ENCODE peak calls at places on chromosomes 16 and 17, in nine cellular contexts. One of them, this sample, is unnamed.
A peak's percentile ranks its signal among the peaks of the same experiment; 100 is the strongest.

GRCh38 chr17:2792541-2793169 is 3.6 kb upstream of the RAP1GAP2 start:
- DNase-seq in GM12878: no peak
- DNase-seq in body of pancreas: no peak
- DNase-seq in breast epithelium: no peak
- DNase-seq in dorsolateral prefrontal cortex: no peak
- DNase-seq in lower lobe of right lung: no peak
- DNase-seq in BJ: no peak
- DNase-seq in uterus: no peak
- DNase-seq in CD8-positive, alpha-beta T cell: peak; percentile 80
- DNase-seq in this sample: no peak

GRCh38 chr17:52606098-52606497 is 447.6 kb upstream of the CA10 start:
- DNase-seq in breast epithelium: no peak
- DNase-seq in BJ: no peak
- DNase-seq in body of pancreas: no peak
- DNase-seq in dorsolateral prefrontal cortex: no peak
- DNase-seq in uterus: no peak
- DNase-seq in CD8-positive, alpha-beta T cell: no peak
- DNase-seq in GM12878: no peak
- DNase-seq in lower lobe of right lung: no peak
- DNase-seq in this sample: no peak

GRCh38 chr17:2222901-2223616 is 80.5 kb downstream of the SMG6 start:
- DNase-seq in BJ: no peak
- DNase-seq in CD8-positive, alpha-beta T cell: peak; percentile 68
- DNase-seq in uterus: peak; percentile 77
- DNase-seq in GM12878: peak; percentile 81
- DNase-seq in lower lobe of right lung: no peak
- DNase-seq in dorsolateral prefrontal cortex: no peak
- DNase-seq in breast epithelium: no peak
- DNase-seq in body of pancreas: peak; percentile 54
- DNase-seq in this sample: no peak

GRCh38 chr17:3655766-3656165 is 12.6 kb downstream of the TAX1BP3 start:
- DNase-seq in lower lobe of right lung: no peak
- DNase-seq in breast epithelium: no peak
- DNase-seq in BJ: no peak
- DNase-seq in uterus: no peak
- DNase-seq in CD8-positive, alpha-beta T cell: no peak
- DNase-seq in dorsolateral prefrontal cortex: no peak
- DNase-seq in body of pancreas: no peak
- DNase-seq in GM12878: no peak
- DNase-seq in this sample: no peak

GRCh38 chr17:81197409-81197795 is 25.4 kb downstream of the CEP131 start:
- DNase-seq in BJ: no peak
- DNase-seq in uterus: no peak
- DNase-seq in body of pancreas: no peak
- DNase-seq in breast epithelium: no peak
- DNase-seq in lower lobe of right lung: no peak
- DNase-seq in GM12878: no peak
- DNase-seq in dorsolateral prefrontal cortex: no peak
- DNase-seq in CD8-positive, alpha-beta T cell: no peak
- DNase-seq in this sample: no peak

GRCh38 chr17:49224997-49225337 is 5.6 kb downstream of the PHOSPHO1 start:
- DNase-seq in BJ: no peak
- DNase-seq in uterus: no peak
- DNase-seq in GM12878: no peak
- DNase-seq in CD8-positive, alpha-beta T cell: no peak
- DNase-seq in body of pancreas: no peak
- DNase-seq in breast epithelium: no peak
- DNase-seq in dorsolateral prefrontal cortex: no peak
- DNase-seq in lower lobe of right lung: no peak
- DNase-seq in this sample: no peak

GRCh38 chr17:81915331-81915730 is 2.6 kb downstream of the SIRT7 start:
- DNase-seq in CD8-positive, alpha-beta T cell: no peak
- DNase-seq in dorsolateral prefrontal cortex: no peak
- DNase-seq in breast epithelium: no peak
- DNase-seq in body of pancreas: no peak
- DNase-seq in uterus: no peak
- DNase-seq in lower lobe of right lung: no peak
- DNase-seq in BJ: no peak
- DNase-seq in GM12878: no peak
- DNase-seq in this sample: no peak

GRCh38 chr16:1152651-1153259 is at the start of gene CACNA1H:
- DNase-seq in breast epithelium: no peak
- DNase-seq in body of pancreas: no peak
- DNase-seq in BJ: no peak
- DNase-seq in CD8-positive, alpha-beta T cell: peak; percentile 73
- DNase-seq in GM12878: no peak
- DNase-seq in dorsolateral prefrontal cortex: no peak
- DNase-seq in lower lobe of right lung: no peak
- DNase-seq in uterus: peak; percentile 71
- DNase-seq in this sample: no peak

GRCh38 chr16:66443269-66443652 is 16.2 kb downstream of the BEAN1 start:
- DNase-seq in breast epithelium: no peak
- DNase-seq in body of pancreas: no peak
- DNase-seq in CD8-positive, alpha-beta T cell: no peak
- DNase-seq in dorsolateral prefrontal cortex: no peak
- DNase-seq in uterus: no peak
- DNase-seq in BJ: no peak
- DNase-seq in GM12878: no peak
- DNase-seq in lower lobe of right lung: no peak
- DNase-seq in this sample: no peak

GRCh38 chr17:81509687-81510523 is 2.7 kb downstream of the ACTG1 start:
- DNase-seq in GM12878: no peak
- DNase-seq in lower lobe of right lung: no peak
- DNase-seq in CD8-positive, alpha-beta T cell: no peak
- DNase-seq in breast epithelium: no peak
- DNase-seq in dorsolateral prefrontal cortex: no peak
- DNase-seq in body of pancreas: no peak
- DNase-seq in BJ: no peak
- DNase-seq in uterus: no peak
- DNase-seq in this sample: no peak

GRCh38 chr17:38417210-38417951 is 10.9 kb upstream of the ARHGAP23 start:
- DNase-seq in lower lobe of right lung: no peak
- DNase-seq in body of pancreas: no peak
- DNase-seq in GM12878: no peak
- DNase-seq in BJ: no peak
- DNase-seq in CD8-positive, alpha-beta T cell: no peak
- DNase-seq in breast epithelium: no peak
- DNase-seq in dorsolateral prefrontal cortex: no peak
- DNase-seq in uterus: no peak
- DNase-seq in this sample: no peak

GRCh38 chr17:29162909-29163341 is 17.3 kb downstream of the MYO18A start:
- DNase-seq in breast epithelium: no peak
- DNase-seq in dorsolateral prefrontal cortex: no peak
- DNase-seq in BJ: no peak
- DNase-seq in GM12878: no peak
- DNase-seq in body of pancreas: no peak
- DNase-seq in uterus: peak; percentile 32
- DNase-seq in CD8-positive, alpha-beta T cell: no peak
- DNase-seq in lower lobe of right lung: no peak
- DNase-seq in this sample: no peak

GRCh38 chr17:15290605-15291004 is 25.5 kb upstream of the PMP22 start:
- DNase-seq in breast epithelium: no peak
- DNase-seq in BJ: no peak
- DNase-seq in dorsolateral prefrontal cortex: no peak
- DNase-seq in lower lobe of right lung: no peak
- DNase-seq in uterus: no peak
- DNase-seq in CD8-positive, alpha-beta T cell: no peak
- DNase-seq in body of pancreas: no peak
- DNase-seq in GM12878: no peak
- DNase-seq in this sample: no peak

GRCh38 chr16:17802566-17802965 is 331.8 kb upstream of the XYLT1 start:
- DNase-seq in breast epithelium: no peak
- DNase-seq in CD8-positive, alpha-beta T cell: no peak
- DNase-seq in GM12878: no peak
- DNase-seq in BJ: no peak
- DNase-seq in body of pancreas: no peak
- DNase-seq in lower lobe of right lung: no peak
- DNase-seq in uterus: no peak
- DNase-seq in dorsolateral prefrontal cortex: no peak
- DNase-seq in this sample: no peak

GRCh38 chr16:75868636-75869389 is 142.5 kb upstream of the CPHXL start:
- DNase-seq in CD8-positive, alpha-beta T cell: no peak
- DNase-seq in GM12878: no peak
- DNase-seq in lower lobe of right lung: no peak
- DNase-seq in uterus: no peak
- DNase-seq in body of pancreas: no peak
- DNase-seq in BJ: no peak
- DNase-seq in dorsolateral prefrontal cortex: no peak
- DNase-seq in breast epithelium: no peak
- DNase-seq in this sample: no peak

GRCh38 chr17:49438439-49438861 is 23.8 kb upstream of the PHB1 start:
- DNase-seq in BJ: no peak
- DNase-seq in dorsolateral prefrontal cortex: no peak
- DNase-seq in breast epithelium: peak; percentile 43
- DNase-seq in CD8-positive, alpha-beta T cell: no peak
- DNase-seq in lower lobe of right lung: no peak
- DNase-seq in uterus: no peak
- DNase-seq in body of pancreas: no peak
- DNase-seq in GM12878: no peak
- DNase-seq in this sample: no peak

GRCh38 chr17:42723636-42724035 is 21.2 kb downstream of the EZH1 start:
- DNase-seq in BJ: no peak
- DNase-seq in lower lobe of right lung: no peak
- DNase-seq in CD8-positive, alpha-beta T cell: no peak
- DNase-seq in GM12878: no peak
- DNase-seq in body of pancreas: no peak
- DNase-seq in uterus: no peak
- DNase-seq in breast epithelium: no peak
- DNase-seq in dorsolateral prefrontal cortex: no peak
- DNase-seq in this sample: no peak

GRCh38 chr17:42725143-42725542 is 19.7 kb downstream of the EZH1 start:
- DNase-seq in CD8-positive, alpha-beta T cell: no peak
- DNase-seq in uterus: no peak
- DNase-seq in lower lobe of right lung: no peak
- DNase-seq in BJ: no peak
- DNase-seq in dorsolateral prefrontal cortex: no peak
- DNase-seq in breast epithelium: no peak
- DNase-seq in GM12878: no peak
- DNase-seq in body of pancreas: no peak
- DNase-seq in this sample: no peak

GRCh38 chr17:42720996-42721583 is 23.8 kb downstream of the EZH1 start:
- DNase-seq in BJ: no peak
- DNase-seq in dorsolateral prefrontal cortex: no peak
- DNase-seq in breast epithelium: no peak
- DNase-seq in CD8-positive, alpha-beta T cell: no peak
- DNase-seq in GM12878: no peak
- DNase-seq in uterus: no peak
- DNase-seq in body of pancreas: peak; percentile 25
- DNase-seq in lower lobe of right lung: no peak
- DNase-seq in this sample: no peak
- TF ChIP-seq CTCF in BJ: peak; percentile 66
- TF ChIP-seq CTCF in dorsolateral prefrontal cortex: peak; percentile 75
- TF ChIP-seq CTCF in breast epithelium: peak; percentile 71
- TF ChIP-seq CTCF in CD8-positive, alpha-beta T cell: peak; percentile 66
- TF ChIP-seq CTCF in GM12878: peak; percentile 61
- TF ChIP-seq CTCF in uterus: peak; percentile 87
- TF ChIP-seq CTCF in body of pancreas: peak; percentile 78
- TF ChIP-seq CTCF in lower lobe of right lung: peak; percentile 72
- TF ChIP-seq CTCF in this sample: peak; percentile 73

DNA sequence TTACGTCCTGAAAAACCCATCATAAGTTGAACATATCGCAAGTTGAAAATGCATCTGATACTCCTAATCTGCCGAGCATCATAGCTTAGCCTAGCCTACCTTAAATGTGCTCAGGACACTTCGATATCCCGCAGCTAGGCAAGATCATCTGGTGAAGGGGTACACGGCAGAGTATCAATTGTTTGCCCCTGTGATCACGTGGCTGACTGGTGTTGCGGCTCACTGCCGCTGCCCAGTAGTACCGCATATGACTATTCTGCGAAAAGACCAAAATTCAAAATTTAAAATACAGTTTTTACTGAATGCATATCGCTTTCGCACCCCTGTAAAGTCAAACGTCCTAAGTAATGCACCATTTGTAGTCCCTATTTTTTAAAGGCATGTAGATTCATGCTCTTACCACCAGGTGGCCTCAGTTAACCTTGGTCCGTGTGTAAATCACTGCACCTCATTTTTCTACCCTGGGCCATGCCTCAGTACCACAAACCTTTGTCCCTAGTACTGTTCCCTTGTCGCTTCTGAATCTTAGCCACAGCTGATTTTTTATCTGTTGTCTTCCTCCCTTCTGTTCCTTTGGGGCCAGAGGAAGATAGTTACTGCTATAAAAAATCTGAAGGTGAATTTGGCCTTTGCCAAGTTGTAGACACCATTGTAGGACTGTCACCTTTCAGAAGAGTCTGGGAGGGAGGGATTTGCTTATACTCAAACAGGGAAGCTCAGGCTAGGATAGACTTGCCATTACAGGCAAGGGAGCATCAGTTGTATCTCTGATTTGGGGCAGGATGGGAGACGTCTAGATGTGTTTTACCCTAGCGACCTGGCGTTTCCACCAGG is 34.4 kb downstream of the WWP2 start:
- DNase-seq in uterus: peak; percentile 38
- DNase-seq in lower lobe of right lung: no peak
- DNase-seq in dorsolateral prefrontal cortex: no peak
- DNase-seq in CD8-positive, alpha-beta T cell: no peak
- DNase-seq in GM12878: no peak
- DNase-seq in body of pancreas: peak; percentile 45
- DNase-seq in breast epithelium: no peak
- DNase-seq in BJ: no peak
- DNase-seq in this sample: no peak
- H3K4me3 ChIP-seq in uterus: no peak overlapping the region
- H3K4me3 ChIP-seq in lower lobe of right lung: no peak overlapping the region
- H3K4me3 ChIP-seq in dorsolateral prefrontal cortex: peak overlapping the region; percentile 61
- H3K4me3 ChIP-seq in CD8-positive, alpha-beta T cell: no peak overlapping the region
- H3K4me3 ChIP-seq in GM12878: no peak overlapping the region
- H3K4me3 ChIP-seq in body of pancreas: no peak overlapping the region
- H3K4me3 ChIP-seq in breast epithelium: no peak overlapping the region
- H3K4me3 ChIP-seq in BJ: no peak overlapping the region
- H3K4me3 ChIP-seq in this sample: no peak overlapping the region

DNA sequence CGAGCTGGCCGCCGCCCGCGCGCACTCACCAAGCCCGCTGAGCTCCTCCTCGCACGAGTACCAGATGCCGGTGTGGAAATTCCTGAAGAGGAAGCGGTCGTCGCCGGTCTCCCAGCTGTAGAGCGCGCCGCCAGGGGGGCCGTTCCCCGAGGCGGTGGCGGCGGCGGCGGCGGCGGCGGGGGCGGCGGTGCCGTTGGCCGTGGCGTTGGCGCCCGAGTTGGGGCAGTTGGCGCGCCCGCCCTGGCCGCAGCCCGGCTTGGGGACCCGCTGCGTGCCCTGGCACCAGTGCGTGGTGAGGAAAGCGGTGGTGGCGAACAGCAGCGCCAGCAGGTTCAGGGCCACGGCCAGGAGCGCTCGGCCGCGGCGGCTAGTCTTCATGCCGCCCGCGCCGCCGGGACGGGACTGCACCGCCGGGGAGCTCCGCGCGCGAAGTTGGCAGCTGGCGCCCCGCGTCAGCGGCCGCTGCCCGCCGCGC is 430 bp downstream of the GSG1L start:
- DNase-seq in lower lobe of right lung: no peak
- DNase-seq in dorsolateral prefrontal cortex: no peak
- DNase-seq in breast epithelium: no peak
- DNase-seq in GM12878: no peak
- DNase-seq in CD8-positive, alpha-beta T cell: no peak
- DNase-seq in BJ: no peak
- DNase-seq in body of pancreas: no peak
- DNase-seq in uterus: no peak
- DNase-seq in this sample: no peak
- TF ChIP-seq CTCF in lower lobe of right lung: no peak
- TF ChIP-seq CTCF in dorsolateral prefrontal cortex: no peak
- TF ChIP-seq CTCF in breast epithelium: no peak
- TF ChIP-seq CTCF in GM12878: no peak
- TF ChIP-seq CTCF in CD8-positive, alpha-beta T cell: no peak
- TF ChIP-seq CTCF in BJ: no peak
- TF ChIP-seq CTCF in body of pancreas: no peak
- TF ChIP-seq CTCF in uterus: no peak
- TF ChIP-seq CTCF in this sample: no peak

GRCh38 chr17:66567234-66568170 is 265.1 kb downstream of the PRKCA start:
- DNase-seq in BJ: no peak
- DNase-seq in uterus: peak; percentile 75
- DNase-seq in breast epithelium: peak; percentile 62
- DNase-seq in GM12878: peak; percentile 23
- DNase-seq in dorsolateral prefrontal cortex: peak; percentile 76
- DNase-seq in body of pancreas: peak; percentile 75
- DNase-seq in CD8-positive, alpha-beta T cell: peak; percentile 87
- DNase-seq in lower lobe of right lung: peak; percentile 81
- DNase-seq in this sample: peak; percentile 63
- H3K4me3 ChIP-seq in BJ: no peak overlapping the region
- H3K4me3 ChIP-seq in uterus: no peak overlapping the region
- H3K4me3 ChIP-seq in breast epithelium: no peak overlapping the region
- H3K4me3 ChIP-seq in GM12878: no peak overlapping the region
- H3K4me3 ChIP-seq in dorsolateral prefrontal cortex: no peak overlapping the region
- H3K4me3 ChIP-seq in body of pancreas: no peak overlapping the region
- H3K4me3 ChIP-seq in CD8-positive, alpha-beta T cell: no peak overlapping the region
- H3K4me3 ChIP-seq in lower lobe of right lung: no peak overlapping the region
- H3K4me3 ChIP-seq in this sample: no peak overlapping the region

This sample was measured in LNCaP clone FGC.